ENCODE peak calls at places on chromosomes 16 and 17, in ten cellular contexts. C is CD8-positive, alpha-beta T cell; A is fibroblast of the aortic adventitia; D is uterus; I is heart right ventricle; O is esophagus squamous epithelium; J is brain microvascular endothelial cell; K is cardiac muscle cell; S is stomach; Z is ovary. M is an unnamed sample.

GRCh38 chr16:71894229-71894920 is 956 bp upstream of the IST1 start:
- DNase-seq in C (peak), A (peak), D (peak), I (peak), O (no peak), J (peak), K (peak), S (peak), Z (peak), M (peak)

GRCh38 chr17:50062323-50063243 is 6.7 kb downstream of the ITGA3 start:
- DNase-seq in C (no peak), A (peak), D (peak), I (peak), O (no peak), J (peak), K (peak), S (peak), Z (peak), M (peak)

GRCh38 chr17:51901242-51901641 is 257.3 kb downstream of the CA10 start:
- DNase-seq in C (no peak), A (no peak), D (no peak), I (no peak), O (no peak), J (no peak), K (no peak), S (no peak), Z (no peak), M (no peak)

GRCh38 chr17:57396515-57396921 is 140.2 kb downstream of the MSI2 start:
- DNase-seq in C (no peak), A (no peak), D (no peak), I (no peak), O (no peak), J (no peak), K (peak), S (no peak), Z (no peak), M (no peak)

GRCh38 chr17:42334667-42335066 is 46.4 kb downstream of the STAT5A start:
- DNase-seq in C (no peak), A (no peak), D (no peak), I (no peak), O (no peak), J (peak), K (no peak), S (no peak), Z (no peak), M (no peak)

GRCh38 chr17:28916302-28916934 is 13.5 kb upstream of the DHRS13 start:
- DNase-seq in C (no peak), A (peak), D (peak), I (no peak), O (no peak), J (no peak), K (peak), S (peak), Z (peak), M (peak)

GRCh38 chr16:88653606-88654362 is 2.9 kb upstream of the CYBA start:
- DNase-seq in C (no peak), A (no peak), D (no peak), I (no peak), O (no peak), J (no peak), K (no peak), S (no peak), Z (no peak), M (no peak)

GRCh38 chr17:79174905-79175856 is 100.6 kb downstream of the ENGASE start:
- DNase-seq in C (no peak), A (no peak), D (no peak), I (no peak), O (no peak), J (no peak), K (no peak), S (no peak), Z (no peak), M (no peak)

GRCh38 chr17:29347831-29348281 is 42.3 kb upstream of the TAOK1 start:
- DNase-seq in C (no peak), A (peak), D (no peak), I (no peak), O (no peak), J (peak), K (no peak), S (no peak), Z (no peak), M (peak)

GRCh38 chr16:79045191-79045590 is 555.3 kb downstream of the MAF start:
- DNase-seq in C (no peak), A (no peak), D (no peak), I (no peak), O (no peak), J (no peak), K (no peak), S (no peak), Z (no peak), M (no peak)

GRCh38 chr17:8125947-8126305 is 2.0 kb upstream of the HES7 start:
- DNase-seq in C (no peak), A (peak), D (no peak), I (peak), O (no peak), J (no peak), K (peak), S (no peak), Z (no peak), M (no peak)

GRCh38 chr17:15649861-15650391 is 30.4 kb upstream of the FBXW10B start:
- DNase-seq in C (no peak), A (peak), D (peak), I (peak), O (no peak), J (peak), K (no peak), S (peak), Z (peak), M (peak)

GRCh38 chr17:12667299-12667958 is 1.7 kb downstream of the MYOCD start:
- DNase-seq in C (no peak), A (peak), D (peak), I (peak), O (no peak), J (peak), K (peak), S (no peak), Z (peak), M (peak)

GRCh38 chr16:15949210-15950166 is at the start of gene ABCC1:
- DNase-seq in C (peak), A (no peak), D (peak), I (peak), O (no peak), J (no peak), K (peak), S (peak), Z (peak), M (no peak)

GRCh38 chr17:63955232-63955631 is 17.5 kb downstream of the SCN4A start:
- DNase-seq in C (no peak), A (no peak), D (no peak), I (no peak), O (no peak), J (no peak), K (no peak), S (no peak), Z (no peak), M (no peak)

GRCh38 chr17:15091825-15092224 is 173.3 kb downstream of the PMP22 start:
- DNase-seq in C (no peak), A (no peak), D (no peak), I (no peak), O (no peak), J (no peak), K (no peak), S (no peak), Z (no peak), M (no peak)

DNA sequence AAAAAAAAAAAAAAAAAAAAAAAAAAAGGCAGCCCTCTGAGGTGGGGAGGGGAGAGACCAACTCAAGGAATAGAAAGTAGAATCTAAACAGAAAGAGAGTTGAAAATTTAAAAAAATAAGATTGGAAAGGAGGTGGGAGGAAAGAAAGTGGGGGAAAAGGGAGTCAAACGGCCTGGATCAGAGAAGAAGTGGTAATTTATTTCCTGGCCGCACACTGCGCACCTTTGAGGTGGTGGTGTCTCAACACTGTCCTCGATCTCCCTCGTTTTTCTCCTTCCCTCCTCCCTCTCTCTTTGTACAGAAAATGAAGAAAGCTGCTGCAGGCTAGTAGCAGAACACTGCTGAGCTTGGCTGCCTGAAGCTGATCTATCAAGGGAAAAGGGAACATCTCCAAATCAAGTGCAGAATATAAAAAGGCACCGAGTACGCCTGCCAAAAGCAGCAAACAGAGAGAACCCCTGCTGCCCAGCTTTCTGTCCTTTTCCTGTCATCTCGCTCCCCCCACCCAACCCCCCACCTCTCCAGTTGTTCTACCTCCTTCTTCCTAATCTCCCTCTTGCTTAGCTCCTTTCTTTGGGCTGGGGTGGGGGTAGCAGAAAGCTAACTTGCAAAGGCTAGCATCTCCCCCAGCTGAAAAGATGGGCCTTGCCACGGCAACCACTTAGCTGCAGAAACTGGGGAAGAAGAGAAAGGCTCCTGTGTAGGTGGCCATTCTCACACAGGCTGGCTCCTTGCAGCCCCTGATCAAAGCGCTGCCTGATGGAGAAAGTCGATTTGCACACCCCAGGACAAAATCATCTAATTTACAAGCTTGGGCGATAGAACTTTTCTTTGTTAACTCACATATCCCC is 22.5 kb downstream of the AXIN2 start:
- DNase-seq in C (no peak), A (no peak), D (no peak), I (no peak), O (no peak), J (no peak), K (no peak), S (no peak), Z (no peak), M (peak)
- H3K4me3 ChIP-seq in C (no peak), A (no peak), D (no peak), I (no peak), O (no peak), J (no peak), K (no peak), S (no peak), Z (no peak), M (no peak)

GRCh38 chr17:62616993-62617893 is 10.2 kb upstream of the MRC2 start:
- DNase-seq in C (no peak), A (no peak), D (no peak), I (no peak), O (no peak), J (no peak), K (peak), S (no peak), Z (no peak), M (peak)

GRCh38 chr17:62615503-62615902 is 12.0 kb upstream of the MRC2 start:
- DNase-seq in C (no peak), A (no peak), D (no peak), I (no peak), O (no peak), J (no peak), K (no peak), S (no peak), Z (no peak), M (no peak)

GRCh38 chr17:62611308-62611707 is 16.2 kb upstream of the MRC2 start:
- DNase-seq in C (no peak), A (no peak), D (no peak), I (no peak), O (no peak), J (no peak), K (no peak), S (no peak), Z (no peak), M (no peak)

GRCh38 chr17:62614142-62614541 is 13.3 kb upstream of the MRC2 start:
- DNase-seq in C (no peak), A (peak), D (no peak), I (no peak), O (no peak), J (peak), K (peak), S (no peak), Z (no peak), M (peak)

GRCh38 chr17:62611767-62612166 is 15.7 kb upstream of the MRC2 start:
- DNase-seq in C (no peak), A (no peak), D (no peak), I (no peak), O (no peak), J (no peak), K (no peak), S (no peak), Z (no peak), M (no peak)
- TF ChIP-seq CTCF in C (no peak), A (no peak), D (no peak), I (no peak), O (no peak), J (no peak), K (no peak), S (no peak), Z (no peak), M (no peak)

DNA sequence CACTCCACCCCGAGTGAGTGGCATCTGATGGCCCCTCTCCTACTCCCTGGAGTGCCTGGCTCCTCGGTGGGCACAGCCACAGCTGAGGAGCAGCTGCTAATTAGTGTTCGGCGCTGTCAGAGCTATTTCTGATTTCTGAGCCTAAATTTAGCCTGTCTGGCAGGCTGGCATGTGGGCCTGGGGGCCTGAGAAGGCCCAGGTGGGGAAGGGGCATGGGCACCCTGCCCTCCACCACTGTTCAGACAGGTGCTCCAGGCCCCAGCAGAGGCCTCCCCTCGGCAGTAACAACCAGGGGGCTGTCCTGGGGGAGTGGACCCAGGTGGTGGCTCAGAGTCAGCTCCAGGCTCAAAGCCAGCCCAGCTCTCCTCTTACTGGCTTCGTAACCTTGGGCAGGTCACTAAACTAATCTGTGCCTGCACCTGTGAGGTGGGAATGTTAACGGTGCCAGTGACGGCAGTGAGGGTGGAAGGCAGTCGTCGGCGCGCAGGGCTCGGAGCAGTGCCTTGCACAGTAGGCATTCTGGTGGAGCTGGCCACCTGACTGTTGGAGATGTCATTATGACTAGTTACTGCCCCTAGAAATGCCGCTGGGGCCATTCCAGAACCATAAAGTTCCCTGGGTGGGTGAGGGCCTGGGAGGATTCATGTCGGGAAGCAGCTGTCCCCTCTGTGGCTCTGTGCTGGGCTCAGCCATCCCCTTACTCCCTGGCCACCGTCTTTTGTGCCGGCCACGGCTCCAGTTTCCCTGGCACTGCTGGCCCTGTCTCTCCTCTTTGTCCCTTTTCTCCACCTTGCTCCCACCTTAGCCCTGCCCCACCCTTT is 6.6 kb downstream of the FMNL1 start:
- DNase-seq in C (no peak), A (no peak), D (no peak), I (no peak), O (no peak), J (no peak), K (no peak), S (no peak), Z (no peak), M (no peak)
- H3K4me3 ChIP-seq in C (peak), A (no peak), D (no peak), I (no peak), O (no peak), J (no peak), K (no peak), S (peak), Z (no peak), M (no peak)

GRCh38 chr16:67563708-67564468 is 1.6 kb downstream of the CTCF start:
- DNase-seq in C (no peak), A (peak), D (peak), I (peak), O (no peak), J (peak), K (peak), S (peak), Z (peak), M (peak)

GRCh38 chr16:67561824-67562525 is 351 bp upstream of the CTCF start:
- DNase-seq in C (peak), A (peak), D (peak), I (peak), O (peak), J (peak), K (peak), S (peak), Z (peak), M (peak)

GRCh38 chr16:67562526-67562917 is at the start of gene CTCF:
- DNase-seq in C (peak), A (peak), D (peak), I (peak), O (no peak), J (peak), K (peak), S (peak), Z (peak), M (peak)

GRCh38 chr16:67561501-67561823 is 864 bp upstream of the CTCF start:
- DNase-seq in C (no peak), A (no peak), D (no peak), I (no peak), O (no peak), J (no peak), K (no peak), S (no peak), Z (no peak), M (no peak)

DNA sequence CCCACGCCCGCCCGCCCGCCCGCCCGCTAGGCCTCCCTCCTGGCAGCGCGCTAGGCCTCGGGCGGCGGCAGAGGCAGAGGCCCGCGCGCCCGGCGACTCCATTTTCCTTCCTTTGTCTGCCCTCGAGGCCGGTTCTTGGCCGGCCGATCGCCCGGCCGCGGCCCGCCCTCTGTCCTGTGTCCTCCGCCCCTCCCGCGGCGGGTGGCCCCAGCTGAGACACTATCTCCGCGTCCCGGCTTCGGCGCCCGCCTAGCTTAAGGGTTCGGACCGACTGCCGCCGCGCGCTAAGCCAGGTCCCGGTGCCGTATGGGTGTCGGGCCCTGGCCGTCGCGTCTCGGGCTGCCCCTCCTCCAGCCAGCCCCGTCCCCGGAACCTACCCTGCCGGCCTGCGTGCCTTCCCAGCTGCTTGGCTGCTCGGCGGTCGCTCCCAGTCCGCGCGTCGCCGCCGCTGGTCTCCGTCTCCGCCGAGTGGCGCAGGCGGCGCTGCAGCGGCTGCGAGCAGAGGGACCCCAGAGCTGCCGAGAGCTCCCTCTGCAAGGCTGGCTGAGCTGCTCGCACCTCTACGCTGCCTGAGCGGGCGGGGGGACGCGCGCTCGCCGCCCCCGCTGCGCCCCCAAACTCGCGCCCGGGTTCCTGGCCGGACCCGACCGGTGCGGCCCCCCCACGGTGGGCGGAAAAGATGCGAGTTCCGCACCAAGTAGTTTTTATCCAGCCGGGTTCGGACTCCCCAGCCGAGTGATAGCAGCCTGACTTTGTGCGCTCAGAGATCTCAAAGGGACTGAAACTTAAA is 787 bp downstream of the CTCF start:
- DNase-seq in C (peak), A (peak), D (peak), I (peak), O (no peak), J (peak), K (peak), S (peak), Z (peak), M (peak)
- TF ChIP-seq CTCF in C (no peak), A (peak), D (no peak), I (no peak), O (no peak), J (peak), K (peak), S (no peak), Z (peak), M (peak)

DNA sequence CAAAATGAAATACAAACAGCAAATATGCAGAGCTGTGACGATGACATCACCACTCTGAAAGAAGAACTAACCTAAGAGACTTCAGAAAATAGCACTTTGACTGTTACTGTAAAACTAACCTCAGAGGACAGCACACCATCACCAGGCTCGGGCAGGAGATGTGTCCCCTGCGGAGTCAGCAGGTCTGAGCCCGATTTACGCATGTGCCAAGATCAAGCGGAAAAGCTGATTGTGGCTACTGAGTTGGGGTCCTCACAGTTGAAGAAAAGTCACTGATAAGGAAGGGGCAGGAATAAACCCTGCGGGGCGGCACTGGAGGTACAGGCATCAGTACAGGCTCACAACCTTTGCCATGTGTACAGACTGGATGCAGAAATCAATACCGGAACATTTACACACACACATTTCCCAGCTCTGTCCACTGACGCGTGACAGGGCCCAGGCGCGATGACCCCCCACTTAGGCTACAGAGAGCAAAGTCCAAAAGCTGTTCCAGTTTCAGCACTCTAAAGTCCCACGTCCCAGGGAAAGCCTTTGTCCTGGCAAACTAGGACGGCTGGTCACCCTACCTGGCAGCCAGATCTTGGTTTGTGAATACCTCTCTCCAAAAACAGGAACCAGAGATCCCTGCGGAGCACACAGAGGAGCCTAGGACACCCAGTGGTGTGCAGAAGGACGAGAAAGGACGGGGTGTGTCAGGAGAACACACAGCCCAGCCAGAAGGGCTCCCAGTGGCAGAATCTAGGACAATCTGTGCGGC is 21.5 kb downstream of the TRAP1 start:
- DNase-seq in C (no peak), A (no peak), D (no peak), I (no peak), O (no peak), J (no peak), K (no peak), S (peak), Z (no peak), M (no peak)
- H3K4me3 ChIP-seq in C (no peak), A (no peak), D (no peak), I (no peak), O (no peak), J (no peak), K (no peak), S (no peak), Z (no peak), M (no peak)

GRCh38 chr17:37082461-37082860 is 133.7 kb downstream of the AATF start:
- DNase-seq in C (no peak), A (no peak), D (no peak), I (no peak), O (no peak), J (no peak), K (no peak), S (no peak), Z (no peak), M (no peak)
- TF ChIP-seq CTCF in C (no peak), A (no peak), D (no peak), I (no peak), O (no peak), J (peak), K (no peak), S (no peak), Z (no peak), M (no peak)

GRCh38 chr17:81294512-81295030 is 536 bp downstream of the SLC38A10 start:
- DNase-seq in C (no peak), A (peak), D (peak), I (peak), O (no peak), J (peak), K (no peak), S (peak), Z (peak), M (no peak)
- H3K4me3 ChIP-seq in C (peak), A (peak), D (peak), I (peak), O (peak), J (peak), K (peak), S (peak), Z (peak), M (peak)

M was measured in astrocyte of the spinal cord.